ENCODE peak calls at places on chromosomes 1 and 21, in eight cellular contexts. F is prostate gland, D is GM12878, V is SK-N-SH, N is GM23338, L is sigmoid colon, P is GM12891, X is spleen. O is an unnamed sample.
A peak's percentile ranks its signal among the peaks of the same experiment; 100 is the strongest.

GRCh38 chr1:185969524-185969991 is 235.4 kb downstream of the HMCN1 start:
- DNase-seq in X (no peak), D (no peak), P (no peak), V (no peak), F (no peak), L (no peak), N (peak; percentile 11), O (no peak)

GRCh38 chr21:38788275-38788911 is 17.3 kb upstream of the ETS2 start:
- DNase-seq in N (no peak), V (no peak), L (no peak), F (no peak), X (no peak), P (no peak), D (no peak), O (no peak)

GRCh38 chr1:109490029-109490933 is 3.6 kb upstream of the CYB561D1 start:
- DNase-seq in F (peak; percentile 54), D (no peak), N (peak; percentile 76), P (peak; percentile 63), V (peak; percentile 73), X (peak; percentile 84), L (peak; percentile 83), O (peak; percentile 47)

GRCh38 chr1:92461364-92462097 is 25.2 kb downstream of the GFI1 start:
- DNase-seq in L (no peak), X (no peak), N (no peak), V (no peak), P (no peak), F (no peak), D (no peak), O (no peak)

GRCh38 chr1:165595561-165595960 is 35.5 kb upstream of the MGST3 start:
- DNase-seq in V (no peak), L (no peak), P (no peak), N (no peak), X (no peak), F (no peak), D (no peak), O (no peak)

GRCh38 chr1:47996406-47997226 is 569 bp downstream of the TRABD2B start:
- DNase-seq in F (no peak), X (no peak), V (peak; percentile 77), L (no peak), P (no peak), N (peak; percentile 59), D (no peak), O (no peak)

GRCh38 chr1:233859446-233859845 is 45.0 kb upstream of the SLC35F3 start:
- DNase-seq in X (no peak), D (no peak), L (no peak), V (no peak), N (no peak), F (no peak), P (no peak), O (peak; percentile 21)

GRCh38 chr1:96722161-96722908 is 751 bp downstream of the PTBP2 start:
- DNase-seq in L (peak; percentile 82), V (peak; percentile 86), P (no peak), D (no peak), F (peak; percentile 46), N (peak; percentile 64), X (peak; percentile 92), O (peak; percentile 89)

GRCh38 chr1:199762567-199762966 is 264.9 kb upstream of the NR5A2 start:
- DNase-seq in N (no peak), X (no peak), P (no peak), V (no peak), L (no peak), D (no peak), F (no peak), O (no peak)

GRCh38 chr1:183550915-183551314 is 39.3 kb downstream of the NCF2 start:
- DNase-seq in L (no peak), X (peak; percentile 51), P (no peak), D (no peak), N (no peak), F (no peak), V (no peak), O (no peak)

GRCh38 chr1:1573843-1574720 is 581 bp downstream of the SSU72 start:
- DNase-seq in X (peak; percentile 92), N (peak; percentile 76), V (peak; percentile 91), D (no peak), L (peak; percentile 75), F (peak; percentile 42), P (peak; percentile 88), O (no peak)

GRCh38 chr21:27581168-27581567 is 614.3 kb upstream of the ADAMTS5 start:
- DNase-seq in P (no peak), F (no peak), N (no peak), L (no peak), D (no peak), X (no peak), V (no peak), O (no peak)

GRCh38 chr1:19086176-19086875 is 123.7 kb downstream of the UBR4 start:
- DNase-seq in L (no peak), X (no peak), V (no peak), P (no peak), F (peak; percentile 73), N (no peak), D (no peak), O (peak; percentile 65)

GRCh38 chr1:161954050-161954449 is 69.6 kb downstream of the OLFML2B start:
- DNase-seq in L (no peak), F (no peak), N (no peak), D (no peak), X (no peak), V (no peak), P (no peak), O (no peak)

GRCh38 chr21:16323586-16323985 is 593.8 kb downstream of the USP25 start:
- DNase-seq in V (no peak), L (no peak), X (no peak), D (no peak), N (no peak), F (no peak), P (no peak), O (no peak)

GRCh38 chr21:44953628-44954021 is 13.8 kb downstream of the SLX9 start:
- DNase-seq in X (peak; percentile 67), D (no peak), F (no peak), V (no peak), L (no peak), N (no peak), P (no peak), O (no peak)

GRCh38 chr1:2343023-2343935 is 48.1 kb downstream of the MORN1 start:
- DNase-seq in L (no peak), V (no peak), F (no peak), P (no peak), N (no peak), X (peak; percentile 66), D (no peak), O (peak; percentile 74)

GRCh38 chr1:204684206-204684536 is 1.4 kb downstream of the LRRN2 start:
- DNase-seq in N (peak; percentile 37), X (no peak), L (no peak), V (no peak), P (no peak), F (no peak), D (no peak), O (no peak)

GRCh38 chr1:204685236-204686006 is at the start of gene LRRN2:
- DNase-seq in F (no peak), D (no peak), P (no peak), L (peak; percentile 75), X (no peak), V (peak; percentile 85), N (peak; percentile 47), O (peak; percentile 86)

GRCh38 chr1:204683284-204684205 is 2.0 kb downstream of the LRRN2 start:
- DNase-seq in D (no peak), F (no peak), P (no peak), L (peak; percentile 59), V (peak; percentile 40), N (no peak), X (no peak), O (no peak)

GRCh38 chr1:204688007-204688406 is 2.5 kb upstream of the LRRN2 start:
- DNase-seq in P (no peak), F (no peak), X (no peak), D (no peak), L (no peak), N (no peak), V (no peak), O (no peak)

DNA sequence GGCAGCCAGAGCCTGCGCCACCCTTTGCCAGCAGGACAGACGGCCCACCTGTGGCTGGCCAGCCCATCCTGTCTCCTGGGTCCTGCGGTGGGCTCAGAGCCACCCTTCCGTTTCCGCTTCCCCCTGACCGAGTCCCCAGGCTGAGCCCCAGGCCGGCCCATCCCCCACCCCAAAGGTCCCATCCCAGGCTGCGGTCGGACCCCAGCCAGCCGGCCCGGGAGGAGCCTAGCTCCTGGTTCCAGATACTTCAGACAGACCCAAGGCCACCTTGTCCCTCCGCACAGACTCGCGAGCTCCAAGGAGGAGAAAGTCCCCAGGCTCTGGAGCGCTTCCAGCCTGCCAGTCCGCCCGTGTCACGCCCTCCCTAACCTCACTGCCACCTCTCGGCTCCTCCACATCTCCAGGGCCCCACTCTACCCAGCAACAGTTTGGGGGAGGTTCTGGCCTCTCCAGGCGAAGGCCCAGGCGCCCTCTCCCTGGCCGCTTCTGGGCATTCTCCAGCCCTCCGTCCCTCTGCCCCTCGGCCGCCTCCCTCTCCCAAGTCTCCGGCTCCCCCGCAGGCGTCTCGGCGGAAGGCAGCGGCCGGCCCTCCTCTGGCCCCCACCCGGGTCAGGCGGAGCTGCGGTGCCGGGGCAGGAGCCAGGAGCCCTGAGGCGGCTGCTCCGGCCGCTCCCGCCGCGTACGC is 845 bp downstream of the LRRN2 start:
- DNase-seq in D (no peak), L (peak; percentile 68), X (no peak), F (no peak), N (peak; percentile 60), V (no peak), P (peak; percentile 31), O (no peak)
- TF ChIP-seq POLR2AphosphoS5 in D (no peak), L (no peak), X (peak; percentile 52), F (no peak), N (no peak), V (no peak), P (no peak), O (no peak)

GRCh38 chr1:201114245-201115131 is 2.3 kb upstream of the CACNA1S start:
- DNase-seq in P (peak; percentile 84), L (peak; percentile 94), F (peak; percentile 92), V (peak; percentile 97), D (peak; percentile 17), X (peak; percentile 89), N (peak; percentile 98), O (peak; percentile 89)
- TF ChIP-seq POLR2AphosphoS5 in P (no peak), L (peak; percentile 42), F (peak; percentile 89), V (peak; percentile 33), D (no peak), X (peak; percentile 60), N (peak; percentile 56), O (no peak)

GRCh38 chr1:119766374-119766794 is 2.3 kb downstream of the HMGCS2 start:
- DNase-seq in V (no peak), F (peak; percentile 74), N (no peak), D (no peak), X (no peak), P (no peak), L (no peak), O (no peak)
- TF ChIP-seq POLR2AphosphoS5 in V (no peak), F (peak; percentile 64), N (no peak), D (no peak), X (no peak), P (no peak), L (no peak), O (no peak)

DNA sequence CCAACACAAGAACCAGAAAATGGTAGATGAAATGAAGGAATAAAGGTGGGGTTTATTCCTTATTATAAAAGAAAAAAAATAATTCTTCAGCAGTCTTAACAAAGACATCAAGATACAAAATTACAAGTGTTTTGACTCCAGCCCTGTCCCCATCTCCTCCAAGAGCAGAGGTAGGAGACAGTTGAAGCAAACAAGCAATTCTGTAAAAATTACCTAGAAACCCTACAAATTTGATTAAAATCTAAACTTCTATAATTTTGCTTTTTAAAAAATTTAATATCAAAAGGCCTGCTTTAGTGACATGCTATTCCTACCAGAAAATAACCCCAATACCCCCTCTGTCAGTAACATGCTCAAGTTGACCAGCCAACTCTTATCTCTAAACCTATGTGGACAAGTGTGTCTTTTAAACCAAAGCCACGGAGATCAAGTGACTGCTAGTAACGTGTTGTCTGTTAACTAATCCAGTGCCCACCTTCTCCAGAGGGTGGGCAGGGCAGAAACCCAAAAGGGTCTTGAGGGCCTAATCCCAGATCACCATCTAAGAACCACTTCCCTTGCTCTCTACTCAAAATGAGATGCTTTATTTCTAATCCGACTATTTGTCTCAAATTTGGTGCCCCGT is 8.4 kb downstream of the GLUL start:
- DNase-seq in P (no peak), L (no peak), V (no peak), X (no peak), F (no peak), D (no peak), N (no peak), O (no peak)
- TF ChIP-seq POLR2AphosphoS5 in P (no peak), L (no peak), V (no peak), X (no peak), F (no peak), D (no peak), N (no peak), O (peak; percentile 24)